ENCODE peak calls at places on chromosomes 2 and 18, in five cellular contexts. K, J, U, G and L are unnamed samples.

GRCh38 chr2:12750166-12750905 is 33.6 kb downstream of the TRIB2 start:
- DNase-seq in K (no peak), J (no peak), U (no peak), G (no peak), L (no peak)

GRCh38 chr18:78632111-78632541 is 347.5 kb upstream of the SALL3 start:
- DNase-seq in K (no peak), J (peak; percentile 68), U (no peak), G (no peak), L (no peak)

GRCh38 chr2:215517391-215517790 is 81.5 kb upstream of the FN1 start:
- DNase-seq in K (no peak), J (no peak), U (no peak), G (no peak), L (no peak)

GRCh38 chr2:214536625-214537024 is 125.8 kb downstream of the VWC2L start:
- DNase-seq in K (no peak), J (no peak), U (no peak), G (no peak), L (no peak)

GRCh38 chr2:15997728-15998280 is 57.5 kb downstream of the MYCN start:
- DNase-seq in K (no peak), J (no peak), U (no peak), G (no peak), L (no peak)

GRCh38 chr2:3647246-3647645 is 10.8 kb upstream of the ALLC start:
- DNase-seq in K (no peak), J (no peak), U (no peak), G (no peak), L (no peak)

GRCh38 chr2:218406949-218407703 is 7.5 kb downstream of the CTDSP1 start:
- DNase-seq in K (no peak), J (no peak), U (peak; percentile 67), G (peak; percentile 57), L (no peak)

GRCh38 chr2:113992090-113992489 is 102.2 kb downstream of the ACTR3 start:
- DNase-seq in K (no peak), J (peak; percentile 62), U (no peak), G (no peak), L (no peak)

GRCh38 chr2:14633031-14633430 is 514 bp downstream of the LRATD1 start:
- DNase-seq in K (no peak), J (no peak), U (no peak), G (no peak), L (no peak)

GRCh38 chr2:190663839-190664238 is 15.0 kb downstream of the NAB1 start:
- DNase-seq in K (no peak), J (no peak), U (no peak), G (no peak), L (no peak)

GRCh38 chr18:70169747-70170146 is 35.7 kb downstream of the RTTN start:
- DNase-seq in K (no peak), J (no peak), U (no peak), G (no peak), L (no peak)

GRCh38 chr18:43161528-43161927 is 46.0 kb upstream of the RIT2 start:
- DNase-seq in K (no peak), J (no peak), U (peak; percentile 87), G (peak; percentile 24), L (no peak)

GRCh38 chr2:14524041-14524802 is 108.3 kb upstream of the LRATD1 start:
- DNase-seq in K (no peak), J (peak; percentile 95), U (peak; percentile 74), G (no peak), L (no peak)

GRCh38 chr18:13797157-13797611 is 26.8 kb upstream of the MC5R start:
- DNase-seq in K (no peak), J (peak; percentile 48), U (peak; percentile 12), G (no peak), L (no peak)

GRCh38 chr18:79975985-79976680 is 11.7 kb downstream of the HSBP1L1 start:
- DNase-seq in K (no peak), J (no peak), U (no peak), G (no peak), L (no peak)